ENCODE peak calls at places on chromosome 1, in ten cellular contexts. X is NCI-H2029 treated with DMSO at 0.1 percent for 48 hours; P is H54; R is neuronal stem cell; Y is stimulated activated naive CD4-positive, alpha-beta T cell; K is HTR-8/SVneo; T is HS-5; C is activated T-cell treated with anti-CD3 and anti-CD28 coated beads for 1 hour; D is A172; V is AG08395. S is an unnamed sample.

GRCh38 chr1:26059906-26060305 is 7.5 kb downstream of the TRIM63 start:
- DNase-seq in Y (no peak), T (no peak), R (no peak), C (no peak), P (no peak), X (no peak), V (no peak), K (no peak), D (no peak), S (no peak)

GRCh38 chr1:184299076-184299790 is 87.6 kb upstream of the C1orf21 start:
- DNase-seq in X (no peak), Y (no peak), T (peak), P (no peak), D (peak), R (no peak), C (no peak), V (peak), K (no peak), S (no peak)

GRCh38 chr1:43541721-43542401 is 11.2 kb downstream of the PTPRF start:
- DNase-seq in K (no peak), R (no peak), D (no peak), P (no peak), T (no peak), C (no peak), Y (no peak), X (no peak), V (peak), S (no peak)

GRCh38 chr1:237012789-237013383 is 8.6 kb upstream of the MT1HL1 start:
- DNase-seq in T (no peak), Y (no peak), X (no peak), P (peak), D (peak), V (no peak), C (no peak), R (no peak), K (peak), S (no peak)

GRCh38 chr1:201715801-201716741 is 112.9 kb upstream of the IPO9 start:
- DNase-seq in K (no peak), R (no peak), C (no peak), V (no peak), Y (no peak), T (no peak), X (no peak), D (no peak), P (no peak), S (no peak)

GRCh38 chr1:224996266-224996665 is 66.8 kb downstream of the DNAH14 start:
- DNase-seq in Y (no peak), V (no peak), X (no peak), P (no peak), R (no peak), K (no peak), D (no peak), C (no peak), T (no peak), S (no peak)

GRCh38 chr1:55217226-55217996 is 2.2 kb upstream of the USP24 start:
- DNase-seq in D (peak), X (peak), T (no peak), Y (peak), R (no peak), C (no peak), V (no peak), P (no peak), K (no peak), S (no peak)

GRCh38 chr1:221961532-221962292 is 219.8 kb upstream of the DUSP10 start:
- DNase-seq in T (peak), Y (no peak), K (peak), C (peak), P (peak), D (peak), V (peak), R (no peak), X (no peak), S (no peak)

GRCh38 chr1:231557898-231558710 is 29.6 kb downstream of the TSNAX start:
- DNase-seq in V (peak), R (no peak), C (no peak), P (no peak), D (peak), X (peak), T (peak), K (no peak), Y (no peak), S (no peak)

GRCh38 chr1:224252466-224252865 is 69.4 kb downstream of the DEGS1 start:
- DNase-seq in K (no peak), Y (no peak), X (no peak), R (no peak), C (no peak), D (no peak), P (no peak), V (no peak), T (no peak), S (no peak)

GRCh38 chr1:117890452-117890851 is 39.0 kb downstream of the GDAP2 start:
- DNase-seq in K (no peak), D (no peak), Y (no peak), X (no peak), C (no peak), P (no peak), T (no peak), V (no peak), R (no peak), S (no peak)

GRCh38 chr1:234713859-234714258 is 103.9 kb upstream of the IRF2BP2 start:
- DNase-seq in D (no peak), Y (no peak), T (no peak), V (no peak), R (no peak), X (no peak), C (no peak), P (no peak), K (no peak), S (no peak)

GRCh38 chr1:199116488-199116887 is 477.6 kb downstream of the PTPRC start:
- DNase-seq in T (no peak), R (no peak), V (no peak), Y (no peak), C (no peak), K (no peak), P (no peak), D (no peak), X (no peak), S (no peak)

GRCh38 chr1:200838676-200839445 is 33.9 kb upstream of the GPR25 start:
- DNase-seq in X (no peak), Y (no peak), T (peak), D (peak), C (no peak), P (no peak), K (no peak), R (no peak), V (peak), S (no peak)

GRCh38 chr1:45442272-45442671 is 48.7 kb downstream of the TESK2 start:
- DNase-seq in D (peak), X (no peak), T (peak), R (no peak), C (no peak), Y (no peak), P (peak), K (peak), V (peak), S (no peak)

GRCh38 chr1:72000809-72001208 is 281.5 kb downstream of the NEGR1 start:
- DNase-seq in C (no peak), Y (no peak), X (no peak), T (no peak), P (no peak), K (no peak), R (no peak), V (no peak), D (no peak), S (peak)

GRCh38 chr1:111730706-111731105 is 8.5 kb downstream of the INKA2 start:
- DNase-seq in V (no peak), T (no peak), D (no peak), Y (no peak), C (no peak), K (no peak), P (no peak), R (no peak), X (no peak), S (no peak)

GRCh38 chr1:29469457-29469856 is 233.1 kb downstream of the PTPRU start:
- DNase-seq in P (no peak), T (no peak), C (no peak), K (no peak), X (no peak), Y (no peak), D (no peak), R (no peak), V (no peak), S (no peak)